ENCODE peak calls at places on chromosomes 5 and 9, in four cellular contexts. R, V, A and F are unnamed samples.

GRCh38 chr9:37163299-37163698 is 42.9 kb downstream of the ZCCHC7 start:
- DNase-seq in R (no peak), V (no peak), A (no peak), F (no peak)

GRCh38 chr9:101485873-101486692 is 47.6 kb upstream of the RNF20 start:
- DNase-seq in R (peak; percentile 9), V (peak; percentile 46), A (no peak), F (no peak)

GRCh38 chr5:133048993-133049725 is 2.7 kb upstream of the HSPA4 start:
- DNase-seq in R (peak; percentile 24), V (no peak), A (no peak), F (no peak)

GRCh38 chr9:26955222-26955903 is 849 bp upstream of the IFT74 start:
- DNase-seq in R (peak; percentile 35), V (no peak), A (peak; percentile 30), F (no peak)

GRCh38 chr9:108278341-108278740 is 577.4 kb downstream of the ACTL7B start:
- DNase-seq in R (no peak), V (no peak), A (no peak), F (no peak)

GRCh38 chr5:72180925-72181324 is 73.7 kb downstream of the MAP1B start:
- DNase-seq in R (no peak), V (no peak), A (no peak), F (no peak)

GRCh38 chr5:67693956-67694564 is 497.5 kb upstream of the CD180 start:
- DNase-seq in R (peak; percentile 68), V (peak; percentile 23), A (no peak), F (peak; percentile 23)

GRCh38 chr9:27151693-27152397 is 42.8 kb downstream of the TEK start:
- DNase-seq in R (peak; percentile 85), V (no peak), A (no peak), F (peak; percentile 61)

GRCh38 chr9:75086443-75087278 is 1.3 kb downstream of the NMRK1 start:
- DNase-seq in R (no peak), V (peak; percentile 28), A (peak; percentile 35), F (no peak)

GRCh38 chr5:123813251-123813650 is 301.3 kb downstream of the CSNK1G3 start:
- DNase-seq in R (no peak), V (no peak), A (no peak), F (no peak)

GRCh38 chr5:88724201-88724600 is 158.8 kb downstream of the MEF2C start:
- DNase-seq in R (peak; percentile 44), V (peak; percentile 20), A (no peak), F (no peak)